ENCODE peak calls at places on chromosomes 5 and 9, in six cellular contexts. One of them, this sample, is unnamed.

GRCh38 chr5:68709229-68709628 is 384.6 kb upstream of the SLC30A5 start:
- DNase-seq in suprapubic skin: no peak
- DNase-seq in OCI-LY7: no peak
- DNase-seq in AG09319: no peak
- DNase-seq in psoas muscle: peak; percentile 63
- DNase-seq in sigmoid colon: no peak
- DNase-seq in this sample: no peak

GRCh38 chr5:113693621-113694130 is 180.2 kb downstream of the YTHDC2 start:
- DNase-seq in suprapubic skin: no peak
- DNase-seq in OCI-LY7: no peak
- DNase-seq in AG09319: no peak
- DNase-seq in psoas muscle: no peak
- DNase-seq in sigmoid colon: no peak
- DNase-seq in this sample: no peak

GRCh38 chr5:68711311-68712200 is 382.3 kb upstream of the SLC30A5 start:
- DNase-seq in suprapubic skin: no peak
- DNase-seq in OCI-LY7: peak; percentile 51
- DNase-seq in AG09319: no peak
- DNase-seq in psoas muscle: no peak
- DNase-seq in sigmoid colon: no peak
- DNase-seq in this sample: peak; percentile 51

GRCh38 chr5:160198148-160198545 is 31.2 kb upstream of the FABP6 start:
- DNase-seq in suprapubic skin: no peak
- DNase-seq in OCI-LY7: no peak
- DNase-seq in AG09319: no peak
- DNase-seq in psoas muscle: no peak
- DNase-seq in sigmoid colon: no peak
- DNase-seq in this sample: no peak

GRCh38 chr5:104977530-104977929 is 1414.9 kb upstream of the NUDT12 start:
- DNase-seq in suprapubic skin: no peak
- DNase-seq in OCI-LY7: no peak
- DNase-seq in AG09319: no peak
- DNase-seq in psoas muscle: no peak
- DNase-seq in sigmoid colon: no peak
- DNase-seq in this sample: no peak

GRCh38 chr9:108382267-108382666 is 473.5 kb downstream of the ACTL7B start:
- DNase-seq in suprapubic skin: no peak
- DNase-seq in OCI-LY7: no peak
- DNase-seq in AG09319: no peak
- DNase-seq in psoas muscle: no peak
- DNase-seq in sigmoid colon: no peak
- DNase-seq in this sample: no peak

GRCh38 chr5:39148983-39149534 is 70.3 kb downstream of the FYB1 start:
- DNase-seq in suprapubic skin: no peak
- DNase-seq in OCI-LY7: no peak
- DNase-seq in AG09319: no peak
- DNase-seq in psoas muscle: no peak
- DNase-seq in sigmoid colon: no peak
- DNase-seq in this sample: peak; percentile 14

GRCh38 chr5:146904890-146905289 is 26.3 kb upstream of the PPP2R2B start:
- DNase-seq in suprapubic skin: no peak
- DNase-seq in OCI-LY7: no peak
- DNase-seq in AG09319: no peak
- DNase-seq in psoas muscle: no peak
- DNase-seq in sigmoid colon: no peak
- DNase-seq in this sample: no peak

GRCh38 chr9:136847827-136848392 is 1.3 kb upstream of the PHPT1 start:
- DNase-seq in suprapubic skin: peak; percentile 95
- DNase-seq in OCI-LY7: peak; percentile 76
- DNase-seq in AG09319: peak; percentile 46
- DNase-seq in psoas muscle: peak; percentile 92
- DNase-seq in sigmoid colon: peak; percentile 92
- DNase-seq in this sample: peak; percentile 81

GRCh38 chr5:137693307-137693950 is 42.5 kb downstream of the KLHL3 start:
- DNase-seq in suprapubic skin: no peak
- DNase-seq in OCI-LY7: no peak
- DNase-seq in AG09319: no peak
- DNase-seq in psoas muscle: no peak
- DNase-seq in sigmoid colon: no peak
- DNase-seq in this sample: no peak

GRCh38 chr5:113608113-113608551 is 94.6 kb downstream of the YTHDC2 start:
- DNase-seq in suprapubic skin: no peak
- DNase-seq in OCI-LY7: no peak
- DNase-seq in AG09319: no peak
- DNase-seq in psoas muscle: no peak
- DNase-seq in sigmoid colon: no peak
- DNase-seq in this sample: no peak

GRCh38 chr5:146805099-146805498 is 73.5 kb downstream of the PPP2R2B start:
- DNase-seq in suprapubic skin: no peak
- DNase-seq in OCI-LY7: no peak
- DNase-seq in AG09319: no peak
- DNase-seq in psoas muscle: no peak
- DNase-seq in sigmoid colon: no peak
- DNase-seq in this sample: no peak

GRCh38 chr5:67161767-67162166 is 34.8 kb downstream of the CD180 start:
- DNase-seq in suprapubic skin: no peak
- DNase-seq in OCI-LY7: no peak
- DNase-seq in AG09319: no peak
- DNase-seq in psoas muscle: no peak
- DNase-seq in sigmoid colon: no peak
- DNase-seq in this sample: no peak

GRCh38 chr9:109323771-109324170 is 2.9 kb upstream of the EPB41L4B start:
- DNase-seq in suprapubic skin: no peak
- DNase-seq in OCI-LY7: no peak
- DNase-seq in AG09319: no peak
- DNase-seq in psoas muscle: no peak
- DNase-seq in sigmoid colon: no peak
- DNase-seq in this sample: no peak

GRCh38 chr9:121842612-121842978 is 191.2 kb downstream of the DAB2IP start:
- DNase-seq in suprapubic skin: no peak
- DNase-seq in OCI-LY7: no peak
- DNase-seq in AG09319: no peak
- DNase-seq in psoas muscle: no peak
- DNase-seq in sigmoid colon: no peak
- DNase-seq in this sample: no peak

GRCh38 chr5:150258126-150258525 is 31.4 kb downstream of the CAMK2A start:
- DNase-seq in suprapubic skin: no peak
- DNase-seq in OCI-LY7: peak; percentile 16
- DNase-seq in AG09319: no peak
- DNase-seq in psoas muscle: no peak
- DNase-seq in sigmoid colon: no peak
- DNase-seq in this sample: no peak

GRCh38 chr5:180648658-180649296 is 623 bp downstream of the FLT4 start:
- DNase-seq in suprapubic skin: peak; percentile 73
- DNase-seq in OCI-LY7: no peak
- DNase-seq in AG09319: no peak
- DNase-seq in psoas muscle: no peak
- DNase-seq in sigmoid colon: peak; percentile 64
- DNase-seq in this sample: no peak

GRCh38 chr5:134125195-134126015 is 10.9 kb downstream of the TCF7 start:
- DNase-seq in suprapubic skin: no peak
- DNase-seq in OCI-LY7: no peak
- DNase-seq in AG09319: peak; percentile 89
- DNase-seq in psoas muscle: peak; percentile 75
- DNase-seq in sigmoid colon: no peak
- DNase-seq in this sample: no peak
- TF ChIP-seq CTCF in suprapubic skin: no peak
- TF ChIP-seq CTCF in OCI-LY7: no peak
- TF ChIP-seq CTCF in AG09319: no peak
- TF ChIP-seq CTCF in psoas muscle: no peak
- TF ChIP-seq CTCF in sigmoid colon: no peak
- TF ChIP-seq CTCF in this sample: no peak

GRCh38 chr5:6759401-6759800 is 46.2 kb downstream of the TENT4A start:
- DNase-seq in suprapubic skin: no peak
- DNase-seq in OCI-LY7: no peak
- DNase-seq in AG09319: no peak
- DNase-seq in psoas muscle: peak; percentile 46
- DNase-seq in sigmoid colon: peak; percentile 61
- DNase-seq in this sample: no peak
- TF ChIP-seq CTCF in suprapubic skin: no peak
- TF ChIP-seq CTCF in OCI-LY7: no peak
- TF ChIP-seq CTCF in AG09319: no peak
- TF ChIP-seq CTCF in psoas muscle: no peak
- TF ChIP-seq CTCF in sigmoid colon: no peak
- TF ChIP-seq CTCF in this sample: no peak

GRCh38 chr9:34454571-34455065 is 3.8 kb downstream of the FAM219A start:
- DNase-seq in suprapubic skin: no peak
- DNase-seq in OCI-LY7: no peak
- DNase-seq in AG09319: no peak
- DNase-seq in psoas muscle: peak; percentile 68
- DNase-seq in sigmoid colon: no peak
- DNase-seq in this sample: no peak
- TF ChIP-seq CTCF in suprapubic skin: no peak
- TF ChIP-seq CTCF in OCI-LY7: peak; percentile 41
- TF ChIP-seq CTCF in AG09319: no peak
- TF ChIP-seq CTCF in psoas muscle: peak; percentile 21
- TF ChIP-seq CTCF in sigmoid colon: no peak
- TF ChIP-seq CTCF in this sample: no peak

GRCh38 chr5:139402561-139403158 is 1.2 kb downstream of the SPATA24 start:
- DNase-seq in suprapubic skin: no peak
- DNase-seq in OCI-LY7: peak; percentile 50
- DNase-seq in AG09319: no peak
- DNase-seq in psoas muscle: peak; percentile 32
- DNase-seq in sigmoid colon: no peak
- DNase-seq in this sample: no peak
- TF ChIP-seq CTCF in suprapubic skin: no peak
- TF ChIP-seq CTCF in OCI-LY7: peak; percentile 88
- TF ChIP-seq CTCF in AG09319: peak; percentile 28
- TF ChIP-seq CTCF in psoas muscle: peak; percentile 35
- TF ChIP-seq CTCF in sigmoid colon: no peak
- TF ChIP-seq CTCF in this sample: peak; percentile 60